ENCODE peak calls at places on chromosomes 11 and 22, in four cellular contexts. J, X, N and R are unnamed samples. For H3K36me3 and H3K4me1, the result is how much of the 10 kb centered on the place peaks cover.

GRCh38 chr11:125449586-125449985 is 46.5 kb downstream of the FEZ1 start:
- DNase-seq in J (no peak), X (no peak), N (no peak), R (no peak)

GRCh38 chr11:128595221-128595620 is 7.9 kb upstream of the ETS1 start:
- DNase-seq in X (no peak), N (no peak), J (no peak), R (no peak)

GRCh38 chr11:131275580-131275979 is 94.8 kb upstream of the NTM start:
- DNase-seq in N (no peak), J (no peak), X (no peak), R (no peak)

GRCh38 chr22:50604623-50605348 is 4.2 kb downstream of the MAPK8IP2 start:
- DNase-seq in J (no peak), X (no peak), N (no peak), R (no peak)

GRCh38 chr11:8832571-8833260 is 78.3 kb upstream of the AKIP1 start:
- DNase-seq in X (peak), N (no peak), J (no peak), R (no peak)

GRCh38 chr22:38872831-38873248 is 824 bp upstream of the CBX6 start:
- DNase-seq in J (no peak), X (peak), N (peak), R (peak)

GRCh38 chr11:120801801-120802689 is 221.9 kb upstream of the TBCEL start:
- DNase-seq in N (peak), X (peak), J (no peak), R (peak)

GRCh38 chr22:48713266-48714205 is 1114.1 kb downstream of the BRD1 start:
- DNase-seq in X (no peak), N (no peak), J (no peak), R (no peak)

GRCh38 chr11:34492806-34493414 is 20.7 kb downstream of the ELF5 start:
- DNase-seq in N (peak), X (peak), J (no peak), R (peak)

GRCh38 chr11:10519630-10520029 is 21.4 kb downstream of the RNF141 start:
- DNase-seq in J (no peak), N (no peak), X (no peak), R (no peak)

GRCh38 chr11:56089697-56090096 is 3.4 kb upstream of the OR8I2 start:
- DNase-seq in N (no peak), X (no peak), J (no peak), R (no peak)
- TF ChIP-seq CTCF in N (no peak), X (no peak), J (no peak), R (no peak)

GRCh38 chr11:2954263-2954662 is 25.0 kb upstream of the PHLDA2 start:
- DNase-seq in X (no peak), J (no peak), N (no peak), R (no peak)

GRCh38 chr11:2951235-2952110 is 22.3 kb upstream of the PHLDA2 start:
- DNase-seq in X (no peak), J (no peak), N (no peak), R (no peak)

GRCh38 chr11:2950825-2951224 is 21.6 kb upstream of the PHLDA2 start:
- DNase-seq in N (no peak), X (no peak), J (no peak), R (no peak)

GRCh38 chr11:2961080-2961479 is 31.0 kb downstream of the NAP1L4 start:
- DNase-seq in X (no peak), J (no peak), N (no peak), R (no peak)

GRCh38 chr11:2955896-2956476 is 26.8 kb upstream of the PHLDA2 start:
- DNase-seq in N (no peak), J (no peak), X (no peak), R (no peak)
- H3K36me3 ChIP-seq in N (half or more), J (half or more), X (half or more), R (under half)

GRCh38 chr11:73320786-73321325 is 12.8 kb downstream of the ARHGEF17 start:
- DNase-seq in X (no peak), J (no peak), N (peak), R (no peak)

GRCh38 chr11:73316422-73316821 is 8.3 kb downstream of the ARHGEF17 start:
- DNase-seq in X (no peak), J (no peak), N (no peak), R (no peak)

GRCh38 chr11:73317373-73317772 is 9.3 kb downstream of the ARHGEF17 start:
- DNase-seq in N (peak), J (no peak), X (no peak), R (no peak)

GRCh38 chr11:73317803-73318202 is 9.7 kb downstream of the ARHGEF17 start:
- DNase-seq in J (no peak), X (no peak), N (no peak), R (no peak)

DNA sequence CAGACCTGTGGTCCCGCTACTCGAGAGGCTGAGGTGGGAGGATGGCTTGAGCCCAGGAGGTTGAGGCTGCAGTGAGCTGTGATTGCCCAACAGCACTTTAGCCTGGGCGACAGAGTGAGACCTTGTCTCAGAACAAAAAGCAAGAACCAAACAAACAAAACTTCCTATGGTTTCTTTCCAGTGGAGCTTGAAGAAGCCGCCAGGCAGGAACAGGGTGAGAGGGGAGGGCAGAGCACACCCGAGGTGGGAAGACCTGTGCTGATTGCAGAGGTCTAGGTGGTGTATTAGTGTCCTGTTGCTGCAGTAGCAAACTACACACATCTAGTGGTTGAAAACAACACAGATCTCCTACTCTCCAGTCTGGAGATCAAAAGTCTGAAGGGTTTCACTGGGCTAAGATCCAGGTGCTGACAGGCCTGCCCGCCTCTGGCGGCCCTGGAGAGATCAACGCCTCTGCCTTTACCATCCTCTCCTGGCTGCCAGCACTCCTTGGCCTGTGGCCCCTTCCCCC is 10.5 kb downstream of the ARHGEF17 start:
- DNase-seq in N (no peak), X (no peak), J (no peak), R (no peak)
- H3K4me1 ChIP-seq in N (half or more), X (under half), J (half or more), R (under half)

DNA sequence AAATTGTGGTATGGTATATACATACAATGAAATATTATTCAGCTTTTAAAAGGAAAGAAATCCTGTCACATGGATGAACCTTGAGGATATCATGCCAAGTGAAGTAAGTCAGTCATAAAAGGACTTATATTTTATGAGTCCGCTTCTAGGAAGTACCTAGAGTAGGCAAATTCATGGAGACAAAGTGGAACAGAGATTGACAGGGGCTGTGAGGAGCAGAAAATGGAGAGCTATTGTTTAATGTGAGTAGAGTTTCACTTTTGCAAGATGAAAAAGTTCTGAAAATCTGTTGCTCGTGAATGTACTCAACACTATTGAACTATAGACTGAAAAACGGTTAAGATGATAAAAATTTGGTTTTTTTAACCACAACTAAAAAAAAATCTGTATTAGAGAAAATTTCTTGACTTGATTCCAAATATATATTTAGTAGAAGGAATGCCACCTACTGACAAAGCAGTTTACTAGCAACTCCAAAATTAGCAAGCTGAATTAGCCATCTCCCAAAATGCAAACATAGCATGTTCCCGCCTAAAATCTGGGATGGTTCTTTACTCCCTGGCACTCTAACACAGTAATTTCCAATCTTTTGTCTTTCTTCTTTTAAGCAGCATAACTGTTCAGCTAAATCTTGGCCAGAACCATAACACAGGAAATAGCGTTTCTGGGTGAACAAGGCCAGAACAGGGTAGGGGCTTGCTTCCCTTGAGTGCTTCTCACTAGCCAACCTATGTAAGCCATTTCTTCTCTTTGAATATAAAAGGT is 1.5 kb downstream of the UFD1 start:
- DNase-seq in X (no peak), N (no peak), J (no peak), R (no peak)
- TF ChIP-seq CTCF in X (peak), N (peak), J (no peak), R (no peak)

GRCh38 chr11:117239295-117239694 is 6.8 kb downstream of the RNF214 start:
- DNase-seq in N (no peak), J (no peak), X (no peak), R (no peak)

GRCh38 chr11:117232911-117233409 is 489 bp downstream of the RNF214 start:
- DNase-seq in N (no peak), J (no peak), X (peak), R (no peak)

GRCh38 chr11:117232022-117232878 is at the start of the genes PCSK7 and RNF214:
- DNase-seq in N (peak), J (no peak), X (peak), R (peak)

GRCh38 chr11:117238221-117238620 is 5.8 kb downstream of the RNF214 start:
- DNase-seq in J (no peak), N (no peak), X (no peak), R (no peak)
- H3K36me3 ChIP-seq in J (under half), N (under half), X (under half), R (under half)

DNA sequence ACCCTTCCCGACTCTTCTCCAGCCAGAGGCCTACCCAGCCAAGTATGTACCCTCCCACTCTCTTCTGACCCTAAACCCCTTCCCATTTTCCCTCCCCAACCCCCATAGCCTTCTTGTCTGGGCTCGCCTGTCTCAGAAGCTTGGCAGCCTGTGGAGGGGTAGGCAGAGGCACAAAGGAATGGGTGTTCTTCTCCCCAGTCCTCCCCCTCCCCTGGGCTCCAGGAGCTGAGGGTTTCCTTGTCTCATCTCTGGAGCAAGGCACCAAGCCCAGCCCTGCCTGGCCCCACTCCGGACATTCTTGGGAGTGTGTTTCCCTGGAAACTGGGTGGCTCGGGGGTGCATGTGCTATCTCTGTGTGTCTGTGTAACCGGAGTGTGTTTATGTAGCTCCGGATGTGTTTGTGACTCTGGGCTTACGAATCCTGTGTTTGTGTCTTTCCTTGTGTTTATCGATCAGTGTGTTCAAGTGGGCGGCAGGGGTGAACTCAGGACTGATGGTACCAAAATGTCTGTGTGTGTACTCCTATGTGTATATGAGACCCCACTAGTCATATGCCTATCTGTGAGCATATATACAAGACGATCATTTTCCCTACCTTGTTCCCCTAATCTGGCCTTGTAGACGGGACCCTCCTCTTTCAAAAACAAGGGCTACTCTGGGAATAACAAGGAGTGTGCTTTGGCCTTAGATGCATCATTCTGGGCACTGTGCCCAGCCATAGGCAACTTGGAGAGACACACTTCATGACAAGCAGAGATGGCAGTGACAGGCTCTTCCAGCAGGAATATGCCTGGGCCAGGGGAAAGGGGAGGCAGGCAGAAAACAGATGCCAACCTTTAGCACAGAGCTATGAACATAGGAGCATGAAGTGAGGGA is 10.9 kb downstream of the PHLDB1 start:
- DNase-seq in N (peak), X (peak), J (no peak), R (peak)
- H3K4me1 ChIP-seq in N (under half), X (under half), J (half or more), R (under half)

GRCh38 chr11:74877132-74877531 is 71.8 kb downstream of the XRRA1 start:
- DNase-seq in X (no peak), N (no peak), J (no peak), R (no peak)
- TF ChIP-seq CTCF in X (peak), N (peak), J (peak), R (no peak)

GRCh38 chr11:111745719-111746504 is 20.3 kb downstream of the PPP2R1B start:
- DNase-seq in X (no peak), J (no peak), N (no peak), R (no peak)
- H3K36me3 ChIP-seq in X (under half), J (under half), N (half or more), R (under half)

GRCh38 chr22:29481265-29482000 is 1.4 kb downstream of the NEFH start:
- DNase-seq in N (no peak), X (no peak), J (no peak), R (no peak)

GRCh38 chr22:29483254-29483653 is 3.2 kb downstream of the NEFH start:
- DNase-seq in J (no peak), N (no peak), X (no peak), R (no peak)

GRCh38 chr22:29480512-29481264 is 670 bp downstream of the NEFH start:
- DNase-seq in X (peak), J (no peak), N (no peak), R (no peak)

GRCh38 chr22:29482253-29482652 is 2.2 kb downstream of the NEFH start:
- DNase-seq in J (no peak), N (no peak), X (no peak), R (no peak)

DNA sequence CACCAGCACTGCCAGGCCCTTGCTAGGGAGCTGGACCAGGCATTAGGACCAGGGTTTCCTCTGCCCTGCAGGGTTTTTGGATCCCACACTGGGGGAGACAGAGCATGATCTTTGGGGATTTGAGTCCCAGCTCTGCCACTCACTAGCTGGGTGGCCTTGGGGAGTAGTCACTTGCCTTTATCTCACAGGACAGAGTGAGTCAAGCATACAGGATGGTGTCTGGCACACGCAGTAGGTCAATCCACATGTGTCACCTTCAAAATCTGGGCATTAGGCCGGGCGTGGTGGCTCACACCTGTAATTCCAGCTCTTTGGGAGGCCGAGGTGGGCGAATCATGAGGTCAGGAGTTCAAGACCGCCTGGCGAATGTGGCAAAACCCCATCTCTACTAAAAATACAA is 2.7 kb downstream of the NEFH start:
- DNase-seq in X (no peak), J (no peak), N (no peak), R (no peak)
- H3K4me1 ChIP-seq in X (under half), J (under half), N (under half), R (under half)

GRCh38 chr11:62842171-62842717 is 2.9 kb upstream of the WDR74 start:
- DNase-seq in J (no peak), N (peak), X (peak), R (no peak)
- TF ChIP-seq CTCF in J (no peak), N (no peak), X (no peak), R (no peak)